ENCODE peak calls at places on chromosomes 11 and 22, in five cellular contexts. W is AG04450, Y is cardiac fibroblast, Z is progenitor cell of endocrine pancreas, U is iris pigment epithelial cell. V is an unnamed sample.

GRCh38 chr22:27874185-27874584 is 44.9 kb downstream of the PITPNB start:
- DNase-seq in Z (no peak), W (no peak), Y (no peak), U (no peak), V (no peak)

GRCh38 chr11:16921019-16921418 is 93.2 kb downstream of the PLEKHA7 start:
- DNase-seq in Y (no peak), U (no peak), Z (no peak), W (no peak), V (no peak)

GRCh38 chr22:46149493-46149997 is 781 bp upstream of the PPARA start:
- DNase-seq in Y (peak), U (peak), Z (no peak), W (no peak), V (no peak)

GRCh38 chr11:117572129-117572528 is 224.9 kb downstream of the DSCAML1 start:
- DNase-seq in U (no peak), Y (no peak), Z (no peak), W (no peak), V (no peak)

GRCh38 chr22:40000171-40000570 is 5.4 kb downstream of the FAM83F start:
- DNase-seq in Y (no peak), U (no peak), Z (no peak), W (no peak), V (no peak)

GRCh38 chr11:102120437-102120935 is 10.2 kb downstream of the YAP1 start:
- DNase-seq in U (no peak), W (no peak), Z (no peak), Y (no peak), V (no peak)

GRCh38 chr11:119742263-119742861 is 13.4 kb upstream of the NECTIN1 start:
- DNase-seq in U (no peak), Y (peak), Z (peak), W (no peak), V (no peak)

GRCh38 chr11:26976389-26976788 is 17.5 kb upstream of the FIBIN start:
- DNase-seq in U (peak), W (peak), Y (no peak), Z (no peak), V (no peak)

GRCh38 chr11:111455291-111456085 is 56.7 kb downstream of the BTG4 start:
- DNase-seq in U (no peak), Z (no peak), Y (no peak), W (no peak), V (peak)

GRCh38 chr22:35593071-35593884 is 23.9 kb downstream of the MB start:
- DNase-seq in Y (no peak), Z (no peak), U (no peak), W (no peak), V (no peak)

GRCh38 chr11:35619030-35619753 is 932 bp downstream of the FJX1 start:
- DNase-seq in U (peak), Y (peak), W (no peak), Z (peak), V (peak)

GRCh38 chr11:87015645-87016044 is 22.1 kb upstream of the TMEM135 start:
- DNase-seq in W (no peak), Z (no peak), Y (no peak), U (no peak), V (no peak)

GRCh38 chr11:48122656-48123055 is 94.0 kb upstream of the OR4B1 start:
- DNase-seq in Y (no peak), Z (no peak), W (no peak), U (no peak), V (no peak)

GRCh38 chr11:23090659-23091058 is 230.4 kb upstream of the CCDC179 start:
- DNase-seq in W (no peak), U (no peak), Z (no peak), Y (no peak), V (no peak)

GRCh38 chr22:47154621-47155081 is 392.2 kb downstream of the TBC1D22A start:
- DNase-seq in U (peak), W (peak), Z (no peak), Y (peak), V (no peak)

GRCh38 chr11:134069426-134069921 is 602 bp downstream of the JAM3 start:
- DNase-seq in W (no peak), U (peak), Y (peak), Z (no peak), V (no peak)

GRCh38 chr11:60870276-60870675 is 2.9 kb downstream of the ZP1 start:
- DNase-seq in Y (no peak), U (no peak), W (no peak), Z (no peak), V (no peak)

V was measured in type B pancreatic cell.